ENCODE peak calls at places on chromosomes 12 and 14, in nine cellular contexts. E is lung microvascular endothelial cell; A is T-helper 1 cell; I is epithelial cell of proximal tubule; W is skeletal muscle cell; S is activated T-cell treated with anti-CD3 and anti-CD28 coated beads for 1 hour; G is stimulated activated CD8-positive, alpha-beta memory T cell treated with anti-CD3 and anti-CD28 coated beads, Interleukin-15, amount 100 ng/mL, for 1 hour; H is Kasumi-1; X is SW480. Y is an unnamed sample.

GRCh38 chr12:95412826-95413311 is 61.1 kb upstream of the METAP2 start:
- DNase-seq in I (peak), W (peak), H (no peak), E (no peak), X (peak), G (no peak), A (no peak), S (no peak), Y (no peak)

GRCh38 chr14:42013560-42013959 is 406.9 kb downstream of the LRFN5 start:
- DNase-seq in I (no peak), S (no peak), H (no peak), G (no peak), W (no peak), X (no peak), E (no peak), A (no peak), Y (no peak)

GRCh38 chr12:124498178-124498869 is 69.1 kb downstream of the NCOR2 start:
- DNase-seq in G (no peak), E (peak), S (no peak), A (no peak), H (no peak), I (no peak), X (no peak), W (no peak), Y (no peak)

GRCh38 chr12:89372584-89373370 is 20.5 kb upstream of the DUSP6 start:
- DNase-seq in S (no peak), H (no peak), A (no peak), E (no peak), I (no peak), W (no peak), G (no peak), X (peak), Y (no peak)

GRCh38 chr14:65478596-65478995 is 66.1 kb downstream of the FUT8 start:
- DNase-seq in W (peak), I (no peak), A (peak), G (no peak), E (peak), H (no peak), S (no peak), X (peak), Y (no peak)

GRCh38 chr12:110931315-110931728 is 10.9 kb upstream of the MYL2 start:
- DNase-seq in H (no peak), A (no peak), E (no peak), W (no peak), X (no peak), G (no peak), I (no peak), S (no peak), Y (no peak)

GRCh38 chr12:124939428-124940142 is 25.1 kb upstream of the UBC start:
- DNase-seq in X (peak), H (no peak), S (peak), W (peak), A (peak), E (peak), G (peak), I (peak), Y (no peak)

GRCh38 chr12:6202846-6203245 is 2.6 kb downstream of the CD9 start:
- DNase-seq in H (no peak), X (no peak), E (peak), W (no peak), I (no peak), G (no peak), S (no peak), A (no peak), Y (no peak)

GRCh38 chr12:9750276-9751203 is 10.2 kb downstream of the CD69 start:
- DNase-seq in H (peak), A (peak), G (no peak), S (peak), W (peak), X (peak), I (no peak), E (peak), Y (peak)